ENCODE peak calls at places on chromosomes 11 and 22, in nine cellular contexts. X is PC-3, C is HCT116, O is SK-N-SH, W is GM23338, Q is MM.1S, P is GM23248, U is PC-9, Z is OCI-LY7. F is an unnamed sample.

GRCh38 chr11:27514076-27514475 is 7.5 kb upstream of the LIN7C start:
- DNase-seq in X (no peak), C (no peak), O (no peak), W (no peak), Q (no peak), P (no peak), U (no peak), Z (no peak), F (no peak)

GRCh38 chr22:49657275-49657973 is 170.2 kb downstream of the BRD1 start:
- DNase-seq in X (no peak), C (peak; percentile 71), O (no peak), W (no peak), Q (peak; percentile 87), P (no peak), U (peak; percentile 56), Z (peak; percentile 81), F (peak; percentile 96)

GRCh38 chr22:24105018-24105360 is 76.3 kb upstream of the SUSD2 start:
- DNase-seq in X (no peak), C (no peak), O (no peak), W (no peak), Q (no peak), P (peak; percentile 71), U (no peak), Z (no peak), F (no peak)

GRCh38 chr11:129225190-129225589 is 33.1 kb upstream of the ARHGAP32 start:
- DNase-seq in X (peak; percentile 84), C (no peak), O (no peak), W (no peak), Q (no peak), P (peak; percentile 83), U (no peak), Z (no peak), F (no peak)

GRCh38 chr11:77801477-77801876 is 19.0 kb downstream of the RSF1 start:
- DNase-seq in X (no peak), C (no peak), O (no peak), W (no peak), Q (no peak), P (no peak), U (no peak), Z (no peak), F (no peak)

GRCh38 chr11:888290-889212 is 22.1 kb downstream of the CHID1 start:
- DNase-seq in X (no peak), C (no peak), O (no peak), W (no peak), Q (no peak), P (no peak), U (no peak), Z (no peak), F (no peak)

GRCh38 chr11:70233511-70233919 is 30.4 kb downstream of the FADD start:
- DNase-seq in X (peak; percentile 100), C (peak; percentile 98), O (no peak), W (no peak), Q (no peak), P (peak; percentile 91), U (peak; percentile 100), Z (no peak), F (peak; percentile 21)

GRCh38 chr22:35959121-35959800 is 69.4 kb downstream of the RBFOX2 start:
- DNase-seq in X (no peak), C (no peak), O (peak; percentile 9), W (no peak), Q (no peak), P (no peak), U (no peak), Z (no peak), F (no peak)

GRCh38 chr11:134529212-134530096 is 117.4 kb upstream of the B3GAT1 start:
- DNase-seq in X (no peak), C (no peak), O (no peak), W (no peak), Q (no peak), P (no peak), U (no peak), Z (no peak), F (no peak)

GRCh38 chr11:46916669-46917108 is 1.7 kb downstream of the LRP4 start:
- DNase-seq in X (no peak), C (no peak), O (peak; percentile 81), W (peak; percentile 89), Q (no peak), P (peak; percentile 88), U (no peak), Z (no peak), F (no peak)

GRCh38 chr22:22372063-22372462 is 127.5 kb downstream of the VPREB1 start:
- DNase-seq in X (no peak), C (no peak), O (no peak), W (no peak), Q (no peak), P (no peak), U (no peak), Z (no peak), F (no peak)

GRCh38 chr11:70483940-70484339 is 85.6 kb downstream of the CTTN start:
- DNase-seq in X (no peak), C (no peak), O (no peak), W (no peak), Q (no peak), P (no peak), U (no peak), Z (no peak), F (no peak)

GRCh38 chr11:44622190-44622650 is 56.8 kb downstream of the CD82 start:
- DNase-seq in X (no peak), C (no peak), O (no peak), W (no peak), Q (no peak), P (no peak), U (no peak), Z (no peak), F (peak; percentile 38)

GRCh38 chr11:77038029-77038824 is 4.0 kb downstream of the B3GNT6 start:
- DNase-seq in X (peak; percentile 75), C (no peak), O (no peak), W (no peak), Q (no peak), P (no peak), U (peak; percentile 52), Z (no peak), F (no peak)

GRCh38 chr22:47736166-47737034 is 974.0 kb downstream of the TBC1D22A start:
- DNase-seq in X (peak; percentile 86), C (no peak), O (no peak), W (no peak), Q (no peak), P (no peak), U (peak; percentile 75), Z (no peak), F (no peak)

GRCh38 chr22:31240011-31240410 is 27.9 kb downstream of the LIMK2 start:
- DNase-seq in X (no peak), C (no peak), O (no peak), W (no peak), Q (no peak), P (peak; percentile 38), U (no peak), Z (no peak), F (no peak)

GRCh38 chr11:79383874-79384273 is 57.0 kb downstream of the TENM4 start:
- DNase-seq in X (no peak), C (no peak), O (no peak), W (no peak), Q (no peak), P (no peak), U (no peak), Z (no peak), F (no peak)

GRCh38 chr11:9803685-9804413 is 140.0 kb downstream of the SWAP70 start:
- DNase-seq in X (no peak), C (no peak), O (no peak), W (no peak), Q (no peak), P (peak; percentile 32), U (no peak), Z (no peak), F (no peak)
- H3K4me1 ChIP-seq in X (no peaks in the 10 kb centered on the region), C (peaks cover 18% of the 10 kb centered on the region), O (peaks cover 9% of the 10 kb centered on the region), W (peaks cover 27% of the 10 kb centered on the region), Q (no peaks in the 10 kb centered on the region), P (peaks cover 56% of the 10 kb centered on the region), U (peaks cover 24% of the 10 kb centered on the region), Z (peaks cover 16% of the 10 kb centered on the region), F (peaks cover 24% of the 10 kb centered on the region)

DNA sequence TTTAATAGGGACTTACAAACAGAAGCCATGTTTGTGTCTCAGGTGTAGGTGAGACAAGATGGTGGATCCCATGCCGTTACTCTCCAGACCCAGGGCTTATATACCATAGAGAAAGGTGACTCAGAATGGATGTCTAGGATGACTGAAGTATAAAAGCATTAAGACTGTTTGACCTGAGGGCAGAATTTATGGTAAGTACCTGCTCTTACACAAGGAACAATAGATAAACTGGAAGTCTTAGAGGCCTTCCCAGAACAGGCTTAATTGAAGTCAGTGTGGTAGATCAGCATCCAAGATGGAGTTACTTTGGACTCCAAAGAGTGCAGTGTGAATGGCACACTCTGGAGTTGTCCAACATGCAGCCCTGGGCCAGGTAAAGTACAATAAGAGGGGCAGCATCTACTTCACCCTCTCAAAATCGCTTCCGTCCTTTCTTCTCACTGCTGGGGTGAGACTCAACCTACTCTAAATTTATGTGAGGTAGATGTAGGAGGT is 387.0 kb upstream of the DDI1 start:
- DNase-seq in X (no peak), C (no peak), O (no peak), W (no peak), Q (no peak), P (no peak), U (no peak), Z (no peak), F (no peak)
- H2AFZ ChIP-seq in X (no peak overlapping the region), C (no peak overlapping the region), O (no peak overlapping the region), W (no peak overlapping the region), Q (no peak overlapping the region), P (no peak overlapping the region), U (no peak overlapping the region), Z (no peak overlapping the region), F (no peak overlapping the region)

GRCh38 chr22:44074286-44074984 is 50.3 kb downstream of the PARVB start:
- DNase-seq in X (no peak), C (no peak), O (peak; percentile 90), W (no peak), Q (no peak), P (no peak), U (no peak), Z (no peak), F (no peak)
- H3K9me2 ChIP-seq in X (no peaks in the 10 kb centered on the region), C (no peaks in the 10 kb centered on the region), O (no peaks in the 10 kb centered on the region), W (no peaks in the 10 kb centered on the region), Q (no peaks in the 10 kb centered on the region), P (no peaks in the 10 kb centered on the region), U (no peaks in the 10 kb centered on the region), Z (no peaks in the 10 kb centered on the region), F (no peaks in the 10 kb centered on the region)

GRCh38 chr11:65921876-65922275 is 2.6 kb downstream of the DRAP1 start:
- DNase-seq in X (no peak), C (no peak), O (no peak), W (no peak), Q (no peak), P (no peak), U (no peak), Z (no peak), F (no peak)

GRCh38 chr11:65919151-65920034 is at the start of gene DRAP1:
- DNase-seq in X (peak; percentile 98), C (peak; percentile 92), O (peak; percentile 100), W (peak; percentile 99), Q (peak; percentile 99), P (peak; percentile 100), U (peak; percentile 91), Z (peak; percentile 99), F (peak; percentile 99)

GRCh38 chr11:65918211-65919150 is at the start of gene C11orf68:
- DNase-seq in X (peak; percentile 50), C (no peak), O (no peak), W (peak; percentile 56), Q (peak; percentile 45), P (peak; percentile 70), U (no peak), Z (no peak), F (peak; percentile 70)

GRCh38 chr11:65921033-65921555 is 1.9 kb downstream of the DRAP1 start:
- DNase-seq in X (no peak), C (no peak), O (no peak), W (no peak), Q (no peak), P (peak; percentile 49), U (no peak), Z (no peak), F (no peak)

GRCh38 chr11:65920035-65920802 is 993 bp downstream of the DRAP1 start:
- DNase-seq in X (peak; percentile 39), C (no peak), O (no peak), W (no peak), Q (no peak), P (peak; percentile 44), U (no peak), Z (no peak), F (no peak)
- H3K4me1 ChIP-seq in X (peaks cover 38% of the 10 kb centered on the region), C (peaks cover 31% of the 10 kb centered on the region), O (peaks cover 35% of the 10 kb centered on the region), W (peaks cover 5% of the 10 kb centered on the region), Q (peaks cover 8% of the 10 kb centered on the region), P (peaks cover 35% of the 10 kb centered on the region), U (peaks cover 39% of the 10 kb centered on the region), Z (peaks cover 22% of the 10 kb centered on the region), F (peaks cover 20% of the 10 kb centered on the region)